ENCODE peak calls at places on chromosomes 1 and 21, in six cellular contexts. Z is Panc1, X is vagina, V is breast epithelium, T is GM12891, K is stomach. J is an unnamed sample.

GRCh38 chr1:205998457-205999241 is 4.5 kb downstream of the RAB7B start:
- DNase-seq in Z (no peak), X (no peak), V (peak), T (no peak), K (no peak), J (no peak)

GRCh38 chr1:208420021-208420420 is 175.8 kb upstream of the PLXNA2 start:
- DNase-seq in Z (no peak), X (no peak), V (no peak), T (no peak), K (no peak), J (no peak)

GRCh38 chr1:74953622-74954021 is 180.6 kb upstream of the LHX8 start:
- DNase-seq in Z (no peak), X (no peak), V (no peak), T (no peak), K (no peak), J (no peak)

GRCh38 chr1:85998105-85998504 is 158.5 kb downstream of the COL24A1 start:
- DNase-seq in Z (no peak), X (no peak), V (no peak), T (no peak), K (no peak), J (no peak)

GRCh38 chr1:241423541-241424479 is 66.8 kb upstream of the RGS7 start:
- DNase-seq in Z (no peak), X (no peak), V (no peak), T (peak), K (peak), J (no peak)

GRCh38 chr1:113191579-113192076 is 118.6 kb downstream of the LRIG2 start:
- DNase-seq in Z (no peak), X (no peak), V (no peak), T (no peak), K (no peak), J (no peak)

GRCh38 chr1:38728176-38728908 is 131.2 kb downstream of the RRAGC start:
- DNase-seq in Z (no peak), X (no peak), V (no peak), T (no peak), K (peak), J (no peak)

GRCh38 chr1:204454476-204454875 is 40.1 kb downstream of the PIK3C2B start:
- DNase-seq in Z (no peak), X (no peak), V (no peak), T (no peak), K (no peak), J (no peak)

GRCh38 chr1:241627453-241628329 is 12.5 kb downstream of the CHML start:
- DNase-seq in Z (no peak), X (no peak), V (no peak), T (no peak), K (no peak), J (no peak)

GRCh38 chr1:7533006-7533405 is 238.1 kb upstream of the VAMP3 start:
- DNase-seq in Z (no peak), X (no peak), V (no peak), T (no peak), K (no peak), J (no peak)

GRCh38 chr1:109341944-109342925 is 35.4 kb upstream of the MYBPHL start:
- DNase-seq in Z (no peak), X (no peak), V (no peak), T (no peak), K (peak), J (peak)

GRCh38 chr1:161092621-161093028 is 3.3 kb upstream of the NECTIN4 start:
- DNase-seq in Z (no peak), X (no peak), V (peak), T (no peak), K (no peak), J (no peak)

GRCh38 chr1:192453360-192454045 is 122.1 kb upstream of the RGS1 start:
- DNase-seq in Z (no peak), X (no peak), V (no peak), T (no peak), K (no peak), J (no peak)

GRCh38 chr1:226711976-226712778 is 26.9 kb downstream of the ITPKB start:
- DNase-seq in Z (no peak), X (no peak), V (no peak), T (no peak), K (no peak), J (no peak)

GRCh38 chr1:157490337-157491165 is 61.8 kb downstream of the FCRL5 start:
- DNase-seq in Z (peak), X (no peak), V (peak), T (no peak), K (peak), J (peak)

GRCh38 chr1:4928186-4928585 is 273.8 kb downstream of the AJAP1 start:
- DNase-seq in Z (no peak), X (no peak), V (no peak), T (no peak), K (no peak), J (no peak)

DNA sequence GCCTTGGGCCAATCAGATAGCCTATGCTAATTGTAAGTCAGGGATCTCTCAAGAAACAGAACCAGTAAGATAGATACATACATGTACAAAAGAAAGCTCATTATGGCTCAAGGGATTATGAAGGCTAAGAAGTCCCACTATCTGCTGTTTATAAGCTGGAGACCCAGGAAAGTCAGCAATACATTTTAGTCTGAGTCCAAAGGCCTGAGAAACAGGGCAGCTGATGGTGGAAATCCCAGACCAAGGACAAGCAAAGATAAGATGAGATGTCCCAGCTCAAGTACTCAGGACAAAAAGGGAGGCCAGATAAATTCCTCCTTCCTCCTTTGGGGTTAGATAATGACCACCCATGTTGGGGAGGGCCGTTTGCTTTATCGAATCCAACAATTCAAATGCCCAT is 269.9 kb downstream of the AJAP1 start:
- DNase-seq in Z (no peak), X (no peak), V (no peak), T (no peak), K (no peak), J (no peak)
- TF ChIP-seq POLR2AphosphoS5 in Z (no peak), X (no peak), V (no peak), T (no peak), K (no peak), J (no peak)

GRCh38 chr1:156295391-156295947 is at the start of gene GLMP:
- DNase-seq in Z (no peak), X (no peak), V (peak), T (peak), K (peak), J (peak)
- TF ChIP-seq POLR2AphosphoS5 in Z (peak), X (peak), V (no peak), T (peak), K (peak), J (peak)

DNA sequence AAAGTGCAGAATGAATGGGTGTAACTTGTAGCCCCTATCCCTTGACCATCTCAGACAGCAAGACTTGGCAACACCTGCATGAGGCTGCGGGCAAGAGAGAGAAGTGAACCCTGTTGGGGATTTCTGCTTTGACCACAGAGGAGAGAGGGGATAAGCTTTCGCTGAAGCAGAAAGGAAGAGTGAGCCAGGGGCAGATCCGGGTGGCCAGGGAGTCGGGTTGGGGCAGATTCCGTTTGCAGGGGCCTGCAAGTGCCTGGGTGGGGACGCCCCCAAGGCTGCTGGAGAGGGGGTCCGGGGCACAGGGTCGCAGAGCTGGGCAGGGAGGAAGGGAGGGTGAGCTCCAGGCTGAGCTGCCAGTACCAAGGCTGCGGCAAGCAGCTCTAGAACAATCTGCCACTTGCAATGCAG is 25.3 kb upstream of the PIK3CD start:
- DNase-seq in Z (no peak), X (no peak), V (no peak), T (no peak), K (no peak), J (no peak)
- TF ChIP-seq POLR2AphosphoS5 in Z (no peak), X (no peak), V (no peak), T (peak), K (no peak), J (no peak)

GRCh38 chr21:44848821-44849521 is 24.5 kb downstream of the PTTG1IP start:
- DNase-seq in Z (no peak), X (no peak), V (no peak), T (no peak), K (no peak), J (no peak)
- TF ChIP-seq POLR2AphosphoS5 in Z (no peak), X (no peak), V (no peak), T (no peak), K (no peak), J (no peak)

GRCh38 chr1:23150742-23151141 is 17.9 kb downstream of the LUZP1 start:
- DNase-seq in Z (no peak), X (no peak), V (no peak), T (no peak), K (no peak), J (no peak)
- TF ChIP-seq POLR2AphosphoS5 in Z (no peak), X (no peak), V (no peak), T (no peak), K (no peak), J (no peak)

J was measured in prostate gland.